ENCODE peak calls at places on chromosomes 13 and 19, in nine cellular contexts. One of them, this sample, is unnamed.

GRCh38 chr19:33956941-33957340 is 160.3 kb downstream of the KCTD15 start:
- DNase-seq in heart left ventricle: no peak
- DNase-seq in RWPE2: no peak
- DNase-seq in testis: no peak
- DNase-seq in endodermal cell: peak; percentile 31
- DNase-seq in CD8-positive, alpha-beta T cell: no peak
- DNase-seq in AG04450: no peak
- DNase-seq in A673: no peak
- DNase-seq in suprapubic skin: no peak
- DNase-seq in this sample: no peak

GRCh38 chr19:54262066-54262465 is 5.0 kb upstream of the LILRB5 start:
- DNase-seq in heart left ventricle: no peak
- DNase-seq in RWPE2: no peak
- DNase-seq in testis: no peak
- DNase-seq in endodermal cell: peak; percentile 32
- DNase-seq in CD8-positive, alpha-beta T cell: no peak
- DNase-seq in AG04450: no peak
- DNase-seq in A673: no peak
- DNase-seq in suprapubic skin: peak; percentile 30
- DNase-seq in this sample: no peak

GRCh38 chr13:31056650-31057275 is 104.9 kb downstream of the HSPH1 start:
- DNase-seq in heart left ventricle: no peak
- DNase-seq in RWPE2: no peak
- DNase-seq in testis: no peak
- DNase-seq in endodermal cell: peak; percentile 44
- DNase-seq in CD8-positive, alpha-beta T cell: no peak
- DNase-seq in AG04450: no peak
- DNase-seq in A673: no peak
- DNase-seq in suprapubic skin: no peak
- DNase-seq in this sample: no peak

GRCh38 chr13:44022196-44022595 is 142.5 kb downstream of the LACC1 start:
- DNase-seq in heart left ventricle: no peak
- DNase-seq in RWPE2: no peak
- DNase-seq in testis: no peak
- DNase-seq in endodermal cell: no peak
- DNase-seq in CD8-positive, alpha-beta T cell: no peak
- DNase-seq in AG04450: no peak
- DNase-seq in A673: no peak
- DNase-seq in suprapubic skin: no peak
- DNase-seq in this sample: no peak

GRCh38 chr13:30850204-30850866 is 55.7 kb upstream of the MEDAG start:
- DNase-seq in heart left ventricle: no peak
- DNase-seq in RWPE2: no peak
- DNase-seq in testis: no peak
- DNase-seq in endodermal cell: no peak
- DNase-seq in CD8-positive, alpha-beta T cell: no peak
- DNase-seq in AG04450: no peak
- DNase-seq in A673: no peak
- DNase-seq in suprapubic skin: no peak
- DNase-seq in this sample: no peak

GRCh38 chr19:49004133-49004532 is 10.4 kb downstream of the RUVBL2 start:
- DNase-seq in heart left ventricle: no peak
- DNase-seq in RWPE2: no peak
- DNase-seq in testis: no peak
- DNase-seq in endodermal cell: no peak
- DNase-seq in CD8-positive, alpha-beta T cell: no peak
- DNase-seq in AG04450: no peak
- DNase-seq in A673: no peak
- DNase-seq in suprapubic skin: no peak
- DNase-seq in this sample: no peak

GRCh38 chr19:33064778-33065550 is at the start of gene RHPN2:
- DNase-seq in heart left ventricle: peak; percentile 71
- DNase-seq in RWPE2: peak; percentile 68
- DNase-seq in testis: peak; percentile 55
- DNase-seq in endodermal cell: peak; percentile 92
- DNase-seq in CD8-positive, alpha-beta T cell: peak; percentile 42
- DNase-seq in AG04450: no peak
- DNase-seq in A673: peak; percentile 88
- DNase-seq in suprapubic skin: no peak
- DNase-seq in this sample: peak; percentile 58

GRCh38 chr19:45874620-45874966 is 10.5 kb downstream of the FOXA3 start:
- DNase-seq in heart left ventricle: peak; percentile 5
- DNase-seq in RWPE2: no peak
- DNase-seq in testis: no peak
- DNase-seq in endodermal cell: no peak
- DNase-seq in CD8-positive, alpha-beta T cell: no peak
- DNase-seq in AG04450: no peak
- DNase-seq in A673: no peak
- DNase-seq in suprapubic skin: no peak
- DNase-seq in this sample: no peak

GRCh38 chr13:111360452-111360851 is 40.0 kb downstream of the TEX29 start:
- DNase-seq in heart left ventricle: no peak
- DNase-seq in RWPE2: no peak
- DNase-seq in testis: no peak
- DNase-seq in endodermal cell: no peak
- DNase-seq in CD8-positive, alpha-beta T cell: no peak
- DNase-seq in AG04450: no peak
- DNase-seq in A673: no peak
- DNase-seq in suprapubic skin: no peak
- DNase-seq in this sample: peak; percentile 17

GRCh38 chr13:111361873-111362648 is 41.6 kb downstream of the TEX29 start:
- DNase-seq in heart left ventricle: no peak
- DNase-seq in RWPE2: no peak
- DNase-seq in testis: no peak
- DNase-seq in endodermal cell: no peak
- DNase-seq in CD8-positive, alpha-beta T cell: no peak
- DNase-seq in AG04450: no peak
- DNase-seq in A673: no peak
- DNase-seq in suprapubic skin: no peak
- DNase-seq in this sample: peak; percentile 26

GRCh38 chr13:111361046-111361872 is 40.8 kb downstream of the TEX29 start:
- DNase-seq in heart left ventricle: no peak
- DNase-seq in RWPE2: no peak
- DNase-seq in testis: no peak
- DNase-seq in endodermal cell: no peak
- DNase-seq in CD8-positive, alpha-beta T cell: no peak
- DNase-seq in AG04450: no peak
- DNase-seq in A673: no peak
- DNase-seq in suprapubic skin: no peak
- DNase-seq in this sample: peak; percentile 25

GRCh38 chr13:111359930-111360329 is 39.5 kb downstream of the TEX29 start:
- DNase-seq in heart left ventricle: no peak
- DNase-seq in RWPE2: no peak
- DNase-seq in testis: no peak
- DNase-seq in endodermal cell: peak; percentile 63
- DNase-seq in CD8-positive, alpha-beta T cell: no peak
- DNase-seq in AG04450: no peak
- DNase-seq in A673: no peak
- DNase-seq in suprapubic skin: no peak
- DNase-seq in this sample: peak; percentile 10

DNA sequence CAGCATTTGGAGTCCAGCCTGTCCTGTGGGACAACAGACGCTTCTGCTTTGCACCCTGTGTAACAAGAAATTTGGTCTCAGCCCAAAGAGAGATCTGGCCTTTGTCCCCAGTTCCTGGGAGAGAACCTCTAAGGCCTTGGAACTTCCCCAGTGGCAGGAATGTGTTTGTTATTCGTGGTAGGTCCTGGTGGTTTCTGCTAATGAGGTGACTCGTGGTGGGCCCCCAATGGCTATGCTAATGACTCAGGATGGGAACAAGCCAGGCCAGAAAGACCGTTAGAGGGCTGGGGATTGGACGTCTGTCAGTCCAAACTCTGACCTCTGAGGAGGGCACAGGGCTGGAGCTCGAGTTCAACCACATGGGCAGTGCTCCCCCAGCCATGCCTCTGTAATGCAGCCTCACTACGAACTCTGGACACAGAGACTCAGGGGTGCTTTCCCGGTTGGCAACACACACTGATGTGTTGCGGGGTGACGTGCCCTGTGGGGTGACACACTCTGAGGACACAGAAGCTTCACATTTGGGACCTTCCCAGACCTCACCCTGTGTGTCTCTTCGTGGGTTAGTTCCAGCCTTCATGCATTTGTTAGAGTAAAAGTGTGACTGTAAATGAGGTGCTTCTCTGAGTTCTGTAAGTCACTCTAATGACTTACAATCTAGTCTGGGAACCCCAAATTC is 38.9 kb downstream of the TEX29 start:
- DNase-seq in heart left ventricle: no peak
- DNase-seq in RWPE2: no peak
- DNase-seq in testis: no peak
- DNase-seq in endodermal cell: peak; percentile 87
- DNase-seq in CD8-positive, alpha-beta T cell: no peak
- DNase-seq in AG04450: no peak
- DNase-seq in A673: no peak
- DNase-seq in suprapubic skin: no peak
- DNase-seq in this sample: peak; percentile 16
- TF ChIP-seq CTCF in heart left ventricle: no peak
- TF ChIP-seq CTCF in RWPE2: no peak
- TF ChIP-seq CTCF in testis: no peak
- TF ChIP-seq CTCF in endodermal cell: peak; percentile 52
- TF ChIP-seq CTCF in CD8-positive, alpha-beta T cell: no peak
- TF ChIP-seq CTCF in AG04450: peak; percentile 0
- TF ChIP-seq CTCF in A673: no peak
- TF ChIP-seq CTCF in suprapubic skin: no peak
- TF ChIP-seq CTCF in this sample: no peak

GRCh38 chr13:26325876-26326275 is 71.9 kb downstream of the CDK8 start:
- DNase-seq in heart left ventricle: no peak
- DNase-seq in RWPE2: no peak
- DNase-seq in testis: no peak
- DNase-seq in endodermal cell: no peak
- DNase-seq in CD8-positive, alpha-beta T cell: no peak
- DNase-seq in AG04450: no peak
- DNase-seq in A673: no peak
- DNase-seq in suprapubic skin: no peak
- DNase-seq in this sample: no peak

GRCh38 chr13:26324867-26325266 is 70.9 kb downstream of the CDK8 start:
- DNase-seq in heart left ventricle: no peak
- DNase-seq in RWPE2: no peak
- DNase-seq in testis: no peak
- DNase-seq in endodermal cell: no peak
- DNase-seq in CD8-positive, alpha-beta T cell: no peak
- DNase-seq in AG04450: no peak
- DNase-seq in A673: no peak
- DNase-seq in suprapubic skin: no peak
- DNase-seq in this sample: no peak

GRCh38 chr13:26326562-26326961 is 72.6 kb downstream of the CDK8 start:
- DNase-seq in heart left ventricle: no peak
- DNase-seq in RWPE2: no peak
- DNase-seq in testis: no peak
- DNase-seq in endodermal cell: no peak
- DNase-seq in CD8-positive, alpha-beta T cell: no peak
- DNase-seq in AG04450: no peak
- DNase-seq in A673: no peak
- DNase-seq in suprapubic skin: no peak
- DNase-seq in this sample: no peak

GRCh38 chr13:26327905-26328304 is 74.0 kb downstream of the CDK8 start:
- DNase-seq in heart left ventricle: no peak
- DNase-seq in RWPE2: no peak
- DNase-seq in testis: no peak
- DNase-seq in endodermal cell: no peak
- DNase-seq in CD8-positive, alpha-beta T cell: no peak
- DNase-seq in AG04450: no peak
- DNase-seq in A673: no peak
- DNase-seq in suprapubic skin: no peak
- DNase-seq in this sample: no peak

DNA sequence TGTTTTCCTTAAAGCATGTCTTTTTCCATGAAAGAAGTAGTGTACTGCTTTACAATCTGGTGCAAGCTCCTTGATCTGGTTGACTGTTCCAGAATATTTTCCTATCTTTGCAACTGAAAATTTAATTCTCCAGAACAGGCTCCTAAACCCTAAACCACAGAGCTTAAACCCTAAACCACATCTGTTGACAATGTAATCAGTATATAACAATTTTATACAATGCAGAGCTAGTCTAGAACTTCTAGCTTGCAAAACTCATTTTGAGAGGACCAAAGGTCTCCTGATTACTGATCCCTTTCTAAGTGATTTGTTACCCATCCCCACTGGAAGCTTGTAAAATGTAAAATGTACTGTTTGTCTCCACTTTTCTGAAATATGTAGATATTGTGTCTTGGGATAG is 74.4 kb downstream of the CDK8 start:
- DNase-seq in heart left ventricle: no peak
- DNase-seq in RWPE2: no peak
- DNase-seq in testis: no peak
- DNase-seq in endodermal cell: no peak
- DNase-seq in CD8-positive, alpha-beta T cell: no peak
- DNase-seq in AG04450: no peak
- DNase-seq in A673: no peak
- DNase-seq in suprapubic skin: no peak
- DNase-seq in this sample: no peak
- H3K27me3 ChIP-seq in heart left ventricle: no peaks in the 10 kb centered on the region
- H3K27me3 ChIP-seq in RWPE2: no peaks in the 10 kb centered on the region
- H3K27me3 ChIP-seq in testis: no peaks in the 10 kb centered on the region
- H3K27me3 ChIP-seq in endodermal cell: no peaks in the 10 kb centered on the region
- H3K27me3 ChIP-seq in CD8-positive, alpha-beta T cell: no peaks in the 10 kb centered on the region
- H3K27me3 ChIP-seq in AG04450: no peaks in the 10 kb centered on the region
- H3K27me3 ChIP-seq in A673: no peaks in the 10 kb centered on the region
- H3K27me3 ChIP-seq in suprapubic skin: no peaks in the 10 kb centered on the region
- H3K27me3 ChIP-seq in this sample: no peaks in the 10 kb centered on the region

GRCh38 chr19:31348416-31349159 is 648 bp downstream of the TSHZ3 start:
- DNase-seq in heart left ventricle: peak; percentile 54
- DNase-seq in RWPE2: no peak
- DNase-seq in testis: peak; percentile 38
- DNase-seq in endodermal cell: peak; percentile 70
- DNase-seq in CD8-positive, alpha-beta T cell: no peak
- DNase-seq in AG04450: no peak
- DNase-seq in A673: peak; percentile 28
- DNase-seq in suprapubic skin: peak; percentile 74
- DNase-seq in this sample: no peak

GRCh38 chr19:31349160-31349881 is at the start of gene TSHZ3:
- DNase-seq in heart left ventricle: peak; percentile 86
- DNase-seq in RWPE2: peak; percentile 81
- DNase-seq in testis: peak; percentile 72
- DNase-seq in endodermal cell: peak; percentile 89
- DNase-seq in CD8-positive, alpha-beta T cell: peak; percentile 30
- DNase-seq in AG04450: no peak
- DNase-seq in A673: peak; percentile 82
- DNase-seq in suprapubic skin: peak; percentile 87
- DNase-seq in this sample: peak; percentile 73

GRCh38 chr19:31347356-31347755 is 1.9 kb downstream of the TSHZ3 start:
- DNase-seq in heart left ventricle: no peak
- DNase-seq in RWPE2: no peak
- DNase-seq in testis: no peak
- DNase-seq in endodermal cell: no peak
- DNase-seq in CD8-positive, alpha-beta T cell: no peak
- DNase-seq in AG04450: no peak
- DNase-seq in A673: no peak
- DNase-seq in suprapubic skin: no peak
- DNase-seq in this sample: no peak

GRCh38 chr19:31346660-31347059 is 2.6 kb downstream of the TSHZ3 start:
- DNase-seq in heart left ventricle: no peak
- DNase-seq in RWPE2: no peak
- DNase-seq in testis: no peak
- DNase-seq in endodermal cell: no peak
- DNase-seq in CD8-positive, alpha-beta T cell: no peak
- DNase-seq in AG04450: no peak
- DNase-seq in A673: no peak
- DNase-seq in suprapubic skin: no peak
- DNase-seq in this sample: no peak

GRCh38 chr19:31347828-31348314 is 1.4 kb downstream of the TSHZ3 start:
- DNase-seq in heart left ventricle: no peak
- DNase-seq in RWPE2: no peak
- DNase-seq in testis: no peak
- DNase-seq in endodermal cell: no peak
- DNase-seq in CD8-positive, alpha-beta T cell: no peak
- DNase-seq in AG04450: no peak
- DNase-seq in A673: no peak
- DNase-seq in suprapubic skin: no peak
- DNase-seq in this sample: no peak
- H3K27ac ChIP-seq in heart left ventricle: no peak overlapping the region
- H3K27ac ChIP-seq in RWPE2: no peak overlapping the region
- H3K27ac ChIP-seq in testis: peak overlapping the region; percentile 93
- H3K27ac ChIP-seq in endodermal cell: no peak overlapping the region
- H3K27ac ChIP-seq in CD8-positive, alpha-beta T cell: no peak overlapping the region
- H3K27ac ChIP-seq in AG04450: peak overlapping the region; percentile 77
- H3K27ac ChIP-seq in A673: no peak overlapping the region
- H3K27ac ChIP-seq in suprapubic skin: no peak overlapping the region
- H3K27ac ChIP-seq in this sample: no peak overlapping the region

GRCh38 chr19:31099470-31100190 is 249.6 kb downstream of the TSHZ3 start:
- DNase-seq in heart left ventricle: no peak
- DNase-seq in RWPE2: no peak
- DNase-seq in testis: no peak
- DNase-seq in endodermal cell: no peak
- DNase-seq in CD8-positive, alpha-beta T cell: no peak
- DNase-seq in AG04450: no peak
- DNase-seq in A673: no peak
- DNase-seq in suprapubic skin: no peak
- DNase-seq in this sample: no peak

GRCh38 chr19:31104451-31104850 is 244.8 kb downstream of the TSHZ3 start:
- DNase-seq in heart left ventricle: no peak
- DNase-seq in RWPE2: no peak
- DNase-seq in testis: no peak
- DNase-seq in endodermal cell: no peak
- DNase-seq in CD8-positive, alpha-beta T cell: no peak
- DNase-seq in AG04450: no peak
- DNase-seq in A673: no peak
- DNase-seq in suprapubic skin: no peak
- DNase-seq in this sample: no peak

GRCh38 chr19:31102674-31103073 is 246.6 kb downstream of the TSHZ3 start:
- DNase-seq in heart left ventricle: no peak
- DNase-seq in RWPE2: no peak
- DNase-seq in testis: no peak
- DNase-seq in endodermal cell: no peak
- DNase-seq in CD8-positive, alpha-beta T cell: no peak
- DNase-seq in AG04450: no peak
- DNase-seq in A673: no peak
- DNase-seq in suprapubic skin: no peak
- DNase-seq in this sample: no peak

GRCh38 chr19:31103228-31103627 is 246.0 kb downstream of the TSHZ3 start:
- DNase-seq in heart left ventricle: no peak
- DNase-seq in RWPE2: no peak
- DNase-seq in testis: no peak
- DNase-seq in endodermal cell: no peak
- DNase-seq in CD8-positive, alpha-beta T cell: no peak
- DNase-seq in AG04450: no peak
- DNase-seq in A673: no peak
- DNase-seq in suprapubic skin: no peak
- DNase-seq in this sample: no peak

DNA sequence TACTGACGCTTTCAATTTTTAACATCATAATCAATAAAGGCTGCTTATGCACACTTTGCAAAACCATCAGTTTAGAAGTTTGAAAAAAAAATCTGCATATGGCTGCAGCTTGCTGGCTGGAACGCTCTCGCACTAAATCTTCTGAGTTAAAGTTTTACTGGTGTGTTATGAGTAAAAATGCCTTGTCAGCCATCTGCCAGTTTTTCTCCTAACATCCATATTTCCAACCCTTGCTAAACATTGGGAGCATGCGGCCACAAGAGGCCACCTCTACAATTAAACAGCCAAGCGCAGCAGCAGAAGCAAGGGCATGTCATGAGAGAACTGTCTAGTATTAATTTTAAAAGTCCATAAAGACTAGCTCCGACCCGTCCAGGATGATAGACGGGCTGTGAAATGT is 248.3 kb downstream of the TSHZ3 start:
- DNase-seq in heart left ventricle: no peak
- DNase-seq in RWPE2: no peak
- DNase-seq in testis: no peak
- DNase-seq in endodermal cell: no peak
- DNase-seq in CD8-positive, alpha-beta T cell: no peak
- DNase-seq in AG04450: no peak
- DNase-seq in A673: no peak
- DNase-seq in suprapubic skin: no peak
- DNase-seq in this sample: no peak
- TF ChIP-seq CTCF in heart left ventricle: no peak
- TF ChIP-seq CTCF in RWPE2: no peak
- TF ChIP-seq CTCF in testis: no peak
- TF ChIP-seq CTCF in endodermal cell: no peak
- TF ChIP-seq CTCF in CD8-positive, alpha-beta T cell: no peak
- TF ChIP-seq CTCF in AG04450: peak; percentile 17
- TF ChIP-seq CTCF in A673: no peak
- TF ChIP-seq CTCF in suprapubic skin: no peak
- TF ChIP-seq CTCF in this sample: no peak